ENCODE peak calls at places on chromosomes 11 and 22, in five cellular contexts. E, X, K, A and T are unnamed samples.

GRCh38 chr11:89487016-89487415 is 4.2 kb downstream of the NOX4 start:
- DNase-seq in E (no peak), K (no peak), X (no peak), A (peak), T (no peak)

GRCh38 chr11:131858495-131858894 is 488.1 kb downstream of the NTM start:
- DNase-seq in K (no peak), X (no peak), A (no peak), E (no peak), T (no peak)

GRCh38 chr11:67269401-67270255 is 3.4 kb downstream of the GRK2 start:
- DNase-seq in X (no peak), A (no peak), E (no peak), K (no peak), T (no peak)

GRCh38 chr11:111938687-111939160 is 1.6 kb downstream of the DIXDC1 start:
- DNase-seq in E (no peak), A (peak), K (peak), X (peak), T (peak)

GRCh38 chr11:75324189-75324588 is 27.3 kb downstream of the ARRB1 start:
- DNase-seq in E (no peak), A (no peak), X (no peak), K (no peak), T (no peak)

GRCh38 chr22:25764270-25765015 is 22.5 kb downstream of the MYO18B start:
- DNase-seq in K (no peak), A (no peak), X (peak), E (peak), T (no peak)

GRCh38 chr22:20804650-20805049 is 30.7 kb downstream of the SERPIND1 start:
- DNase-seq in E (no peak), K (no peak), A (no peak), X (no peak), T (no peak)

GRCh38 chr22:45009881-45010531 is at the start of gene PHF21B:
- DNase-seq in X (peak), A (peak), E (peak), K (no peak), T (no peak)

GRCh38 chr11:46222485-46223251 is 54.8 kb upstream of the CREB3L1 start:
- DNase-seq in A (peak), E (peak), X (no peak), K (no peak), T (no peak)

GRCh38 chr22:49531533-49531895 is 296.2 kb downstream of the BRD1 start:
- DNase-seq in A (no peak), E (no peak), X (no peak), K (no peak), T (no peak)

GRCh38 chr22:31093090-31093850 is 12.2 kb downstream of the SMTN start:
- DNase-seq in X (peak), E (no peak), A (no peak), K (no peak), T (no peak)

GRCh38 chr11:85718991-85719807 is 33.2 kb upstream of the CCDC89 start:
- DNase-seq in A (peak), E (no peak), X (no peak), K (no peak), T (peak)

GRCh38 chr22:47835726-47836125 is 1073.3 kb downstream of the TBC1D22A start:
- DNase-seq in X (no peak), E (no peak), K (no peak), A (peak), T (peak)

GRCh38 chr11:106275151-106275550 is 197.7 kb downstream of the AASDHPPT start:
- DNase-seq in K (no peak), X (no peak), E (no peak), A (no peak), T (no peak)

GRCh38 chr11:78893996-78894395 is 319.3 kb upstream of the NARS2 start:
- DNase-seq in A (no peak), X (no peak), K (no peak), E (no peak), T (no peak)

DNA sequence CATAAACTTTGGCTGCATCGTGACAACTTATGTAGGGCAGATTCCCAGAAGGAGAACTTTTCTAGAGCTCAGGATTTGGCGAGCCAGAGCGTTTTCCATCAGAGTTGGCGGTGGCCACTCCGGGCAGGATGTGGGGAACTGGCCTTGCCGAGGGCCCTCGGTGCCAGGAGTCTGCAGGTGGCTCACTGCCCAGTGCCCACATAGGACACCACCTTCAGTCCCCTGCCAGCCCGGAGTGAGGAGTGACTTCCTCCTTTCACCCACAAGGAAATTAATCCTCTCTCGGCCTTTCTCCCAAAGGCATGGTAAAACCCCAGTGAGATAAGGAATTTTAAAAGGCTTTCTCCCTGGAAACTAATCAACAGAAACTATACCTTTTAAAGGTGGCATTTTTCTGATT is 1.6 kb upstream of the LGALS2 start:
- DNase-seq in X (no peak), K (no peak), A (no peak), E (no peak), T (no peak)
- TF ChIP-seq MXI1 in X (no peak), K (no peak), A (no peak), E (no peak), T (no peak)

GRCh38 chr11:84396521-84396920 is 1110.4 kb upstream of the CCDC90B start:
- DNase-seq in K (no peak), A (no peak), E (no peak), X (no peak), T (no peak)

GRCh38 chr11:84398017-84398626 is 1112.0 kb upstream of the CCDC90B start:
- DNase-seq in K (no peak), A (peak), X (peak), E (no peak), T (peak)
- TF ChIP-seq CTCF in K (peak), A (peak), X (peak), E (no peak), T (peak)

GRCh38 chr22:42142771-42143461 is 12.3 kb upstream of the CYP2D6 start:
- DNase-seq in E (no peak), X (no peak), A (no peak), K (no peak), T (no peak)
- TF ChIP-seq MXI1 in E (no peak), X (no peak), A (no peak), K (no peak), T (no peak)

GRCh38 chr11:10413268-10413667 is 41.8 kb upstream of the AMPD3 start:
- DNase-seq in A (peak), K (no peak), X (no peak), E (no peak), T (peak)
- TF ChIP-seq CTCF in A (peak), K (peak), X (peak), E (peak), T (peak)

DNA sequence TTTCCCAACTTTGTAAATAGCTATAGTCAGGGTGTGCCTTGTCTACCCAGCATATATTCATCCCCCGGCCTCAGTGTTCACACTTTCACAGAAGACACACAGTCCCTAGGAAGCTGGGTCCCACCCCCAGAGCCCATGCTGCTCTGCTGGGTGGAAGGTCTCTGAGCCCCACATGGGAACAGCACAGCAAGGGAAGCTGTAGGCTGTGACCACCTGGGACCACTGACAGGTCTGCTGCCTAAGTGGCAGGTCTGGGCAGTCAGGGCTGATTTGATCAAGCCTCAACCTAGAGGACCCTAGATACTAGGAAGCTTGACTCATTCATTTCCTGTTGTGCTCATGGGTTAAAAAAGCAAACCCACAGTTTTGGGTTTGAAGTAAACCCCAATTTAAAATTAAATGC is 16.8 kb downstream of the IL10RA start:
- DNase-seq in K (no peak), E (peak), X (no peak), A (no peak), T (no peak)
- TF ChIP-seq MXI1 in K (no peak), E (no peak), X (no peak), A (no peak), T (no peak)

DNA sequence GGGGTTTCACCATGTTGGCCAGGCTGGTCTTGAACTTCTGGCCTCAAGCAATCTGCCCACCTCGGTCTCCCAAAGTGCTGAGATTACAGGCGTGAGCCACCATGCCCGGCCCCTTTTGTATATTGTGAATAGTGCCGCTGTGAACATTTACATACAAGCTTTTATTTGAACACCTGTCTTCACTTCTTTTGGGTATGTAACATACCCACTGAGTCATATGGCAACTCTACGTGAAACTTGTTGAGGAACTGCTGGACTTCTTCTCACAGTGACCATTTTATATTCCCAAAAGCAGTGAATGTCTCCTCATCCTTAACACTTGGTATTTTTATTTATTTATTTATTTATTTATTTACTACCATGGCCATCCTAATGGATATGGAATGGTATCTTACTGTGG is 3.9 kb upstream of the SCT start:
- DNase-seq in K (no peak), A (no peak), X (no peak), E (no peak), T (no peak)
- TF ChIP-seq CTCF in K (no peak), A (no peak), X (no peak), E (no peak), T (no peak)

GRCh38 chr22:29022101-29022817 is 39.4 kb downstream of the C22orf31 start:
- DNase-seq in A (no peak), X (no peak), K (peak), E (no peak), T (peak)
- TF ChIP-seq MXI1 in A (no peak), X (no peak), K (no peak), E (no peak), T (no peak)

GRCh38 chr22:22748756-22749155 is 104.3 kb downstream of the GGTLC2 start:
- DNase-seq in E (no peak), A (no peak), K (no peak), X (no peak), T (no peak)

GRCh38 chr22:22746061-22746962 is 101.9 kb downstream of the GGTLC2 start:
- DNase-seq in E (no peak), K (no peak), A (no peak), X (no peak), T (no peak)

GRCh38 chr22:22746963-22747933 is 102.8 kb downstream of the GGTLC2 start:
- DNase-seq in K (no peak), X (no peak), E (no peak), A (no peak), T (no peak)

GRCh38 chr22:22749167-22749758 is 104.8 kb downstream of the GGTLC2 start:
- DNase-seq in A (no peak), E (peak), X (no peak), K (no peak), T (no peak)

DNA sequence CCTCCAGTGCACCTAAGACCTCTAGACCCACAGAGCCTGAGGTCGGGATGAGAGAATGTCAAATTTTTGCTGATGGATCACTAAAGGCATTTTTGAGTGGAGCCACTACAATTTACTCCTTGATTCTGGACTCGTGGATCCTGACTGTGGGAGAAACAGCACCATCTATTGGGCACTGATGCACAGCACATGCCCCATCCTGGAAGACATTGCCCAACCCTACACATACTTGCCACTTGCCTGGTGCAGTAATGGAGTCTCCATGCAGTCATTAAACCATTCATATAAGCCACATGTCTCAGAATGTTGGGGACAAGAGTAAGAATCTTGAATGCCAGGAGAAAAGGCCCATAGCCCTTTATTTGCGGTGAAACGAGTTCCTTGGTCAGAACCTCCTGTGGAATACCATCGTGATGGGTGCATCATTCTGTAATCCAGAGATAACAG is 103.9 kb downstream of the GGTLC2 start:
- DNase-seq in E (peak), A (peak), K (no peak), X (peak), T (peak)
- TF ChIP-seq CTCF in E (no peak), A (peak), K (peak), X (peak), T (peak)